ENCODE peak calls at places on chromosomes 4 and X, in eight cellular contexts. I, Z, N, S, W, V, F and G are unnamed samples.

GRCh38 chr4:105946771-105947170 is 51.5 kb downstream of the NPNT start:
- DNase-seq in I (no peak), Z (no peak), N (no peak), S (no peak), W (no peak), V (no peak), F (no peak), G (no peak)

GRCh38 chr4:156118821-156119220 is 165.2 kb upstream of the CTSO start:
- DNase-seq in I (no peak), Z (no peak), N (no peak), S (no peak), W (no peak), V (no peak), F (no peak), G (no peak)

GRCh38 chr4:31237242-31237641 is 517.1 kb downstream of the PCDH7 start:
- DNase-seq in I (no peak), Z (no peak), N (no peak), S (no peak), W (no peak), V (no peak), F (no peak), G (no peak)

GRCh38 chrX:24113161-24113560 is 36.4 kb upstream of the ZFX start:
- DNase-seq in I (no peak), Z (no peak), N (no peak), S (no peak), W (no peak), V (no peak), F (no peak), G (no peak)

GRCh38 chrX:134622813-134623185 is 35.5 kb downstream of the PLAC1 start:
- DNase-seq in I (no peak), Z (no peak), N (no peak), S (no peak), W (no peak), V (no peak), F (no peak), G (peak; percentile 53)

GRCh38 chr4:6495296-6495590 is 22.8 kb upstream of the PPP2R2C start:
- DNase-seq in I (no peak), Z (no peak), N (no peak), S (no peak), W (no peak), V (no peak), F (no peak), G (no peak)

GRCh38 chr4:112321768-112322684 is 24.9 kb downstream of the ALPK1 start:
- DNase-seq in I (peak; percentile 73), Z (peak; percentile 76), N (peak; percentile 68), S (peak; percentile 54), W (peak; percentile 71), V (peak; percentile 64), F (peak; percentile 57), G (peak; percentile 64)

GRCh38 chrX:68978211-68978780 is 149.5 kb downstream of the EFNB1 start:
- DNase-seq in I (no peak), Z (peak; percentile 34), N (no peak), S (no peak), W (no peak), V (no peak), F (no peak), G (no peak)

GRCh38 chr4:75016472-75016871 is 83.6 kb downstream of the PARM1 start:
- DNase-seq in I (no peak), Z (no peak), N (no peak), S (no peak), W (no peak), V (no peak), F (no peak), G (no peak)

GRCh38 chrX:153477039-153477438 is 6.7 kb upstream of the HAUS7 start:
- DNase-seq in I (no peak), Z (no peak), N (no peak), S (no peak), W (no peak), V (no peak), F (no peak), G (no peak)

GRCh38 chrX:13373027-13373806 is 53.4 kb upstream of the ATXN3L start:
- DNase-seq in I (no peak), Z (no peak), N (no peak), S (no peak), W (no peak), V (no peak), F (no peak), G (no peak)

GRCh38 chr4:27016551-27016950 is 155.9 kb downstream of the STIM2 start:
- DNase-seq in I (no peak), Z (no peak), N (no peak), S (no peak), W (no peak), V (no peak), F (no peak), G (no peak)

GRCh38 chrX:31227250-31227649 is 155.4 kb upstream of the FTHL17 start:
- DNase-seq in I (no peak), Z (no peak), N (no peak), S (no peak), W (no peak), V (no peak), F (no peak), G (no peak)

GRCh38 chr4:2570551-2571222 is 34.2 kb downstream of the FAM193A start:
- DNase-seq in I (no peak), Z (peak; percentile 22), N (peak; percentile 63), S (no peak), W (peak; percentile 52), V (no peak), F (peak; percentile 64), G (no peak)

GRCh38 chrX:38192007-38192625 is 28.6 kb downstream of the SRPX start:
- DNase-seq in I (peak; percentile 12), Z (peak; percentile 26), N (no peak), S (no peak), W (no peak), V (no peak), F (no peak), G (no peak)

DNA sequence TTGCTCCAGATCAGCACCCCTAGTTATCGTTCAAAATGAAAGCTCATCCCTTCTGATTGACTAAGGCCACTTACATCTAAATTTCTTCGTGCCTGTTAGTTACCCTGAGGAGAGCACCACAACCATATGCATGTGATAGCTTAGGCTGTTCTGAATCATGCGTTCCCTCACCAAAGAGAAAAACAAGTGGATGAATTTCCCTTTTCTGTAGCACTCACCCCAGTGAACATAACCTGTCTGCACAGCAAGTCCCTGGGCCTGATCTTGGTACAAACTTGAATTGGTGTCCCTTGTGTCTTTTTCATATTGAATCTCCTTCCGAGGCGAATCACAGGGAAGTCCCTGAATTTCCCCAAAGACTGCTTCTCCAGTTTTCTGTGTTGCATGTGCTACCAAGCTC is 100.5 kb downstream of the KLHL8 start:
- DNase-seq in I (no peak), Z (no peak), N (no peak), S (no peak), W (no peak), V (no peak), F (no peak), G (no peak)
- H3K27ac ChIP-seq in I (peak overlapping the region; percentile 68), Z (peak overlapping the region; percentile 47), N (peak overlapping the region; percentile 87), S (no peak overlapping the region), W (no peak overlapping the region), V (no peak overlapping the region), F (no peak overlapping the region), G (no peak overlapping the region)

GRCh38 chr4:40587351-40587750 is 42.3 kb downstream of the RBM47 start:
- DNase-seq in I (no peak), Z (no peak), N (no peak), S (no peak), W (no peak), V (no peak), F (no peak), G (no peak)

GRCh38 chr4:40585201-40585789 is 44.4 kb downstream of the RBM47 start:
- DNase-seq in I (no peak), Z (no peak), N (no peak), S (no peak), W (no peak), V (no peak), F (no peak), G (no peak)

GRCh38 chr4:40586034-40586433 is 43.6 kb downstream of the RBM47 start:
- DNase-seq in I (no peak), Z (no peak), N (no peak), S (no peak), W (no peak), V (no peak), F (no peak), G (no peak)

GRCh38 chr4:40587826-40588225 is 41.8 kb downstream of the RBM47 start:
- DNase-seq in I (no peak), Z (peak; percentile 37), N (no peak), S (no peak), W (no peak), V (no peak), F (no peak), G (no peak)

DNA sequence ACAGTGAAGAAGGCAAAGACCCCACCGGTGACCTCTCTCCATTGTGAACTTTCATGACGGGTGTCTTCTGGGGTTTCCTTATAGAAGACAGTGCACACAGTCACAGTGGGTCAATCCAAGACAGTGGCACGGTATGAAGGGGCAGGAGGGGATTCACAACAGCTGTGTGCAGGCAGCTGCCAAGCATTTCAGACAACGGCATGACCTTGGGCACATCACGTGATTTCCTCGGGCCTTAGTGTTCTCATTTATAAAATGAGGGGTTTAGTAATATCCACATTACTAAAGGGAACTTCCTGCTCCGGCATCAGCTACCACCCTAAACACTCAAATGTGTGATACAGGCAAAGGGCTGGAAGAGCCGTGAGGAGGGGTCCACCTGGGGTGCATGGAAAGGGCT is 42.9 kb downstream of the RBM47 start:
- DNase-seq in I (no peak), Z (peak; percentile 44), N (no peak), S (no peak), W (no peak), V (no peak), F (no peak), G (peak; percentile 28)
- H3K4me1 ChIP-seq in I (no peaks in the 10 kb centered on the region), Z (no peaks in the 10 kb centered on the region), N (no peaks in the 10 kb centered on the region), S (no peaks in the 10 kb centered on the region), W (no peaks in the 10 kb centered on the region), V (no peaks in the 10 kb centered on the region), F (no peaks in the 10 kb centered on the region), G (no peaks in the 10 kb centered on the region)

GRCh38 chr4:1036976-1037810 is 25.8 kb downstream of the FGFRL1 start:
- DNase-seq in I (no peak), Z (no peak), N (no peak), S (no peak), W (no peak), V (no peak), F (no peak), G (no peak)

GRCh38 chr4:1035510-1035909 is 24.1 kb downstream of the FGFRL1 start:
- DNase-seq in I (peak; percentile 38), Z (peak; percentile 45), N (no peak), S (peak; percentile 51), W (no peak), V (no peak), F (no peak), G (peak; percentile 78)

GRCh38 chr4:1038948-1039492 is 27.6 kb downstream of the FGFRL1 start:
- DNase-seq in I (no peak), Z (no peak), N (no peak), S (no peak), W (no peak), V (no peak), F (no peak), G (no peak)

GRCh38 chr4:1033840-1034551 is 22.6 kb downstream of the FGFRL1 start:
- DNase-seq in I (no peak), Z (no peak), N (no peak), S (peak; percentile 40), W (no peak), V (no peak), F (no peak), G (peak; percentile 43)

GRCh38 chr4:1036095-1036494 is 24.7 kb downstream of the FGFRL1 start:
- DNase-seq in I (no peak), Z (no peak), N (no peak), S (no peak), W (no peak), V (no peak), F (no peak), G (no peak)
- H3K27ac ChIP-seq in I (no peak overlapping the region), Z (no peak overlapping the region), N (no peak overlapping the region), S (no peak overlapping the region), W (no peak overlapping the region), V (no peak overlapping the region), F (no peak overlapping the region), G (no peak overlapping the region)

GRCh38 chr4:7967063-7967440 is 27.4 kb upstream of the AFAP1 start:
- DNase-seq in I (no peak), Z (no peak), N (peak; percentile 40), S (no peak), W (no peak), V (no peak), F (no peak), G (no peak)
- H3K4me1 ChIP-seq in I (peaks cover 40% of the 10 kb centered on the region), Z (peaks cover 22% of the 10 kb centered on the region), N (peaks cover 44% of the 10 kb centered on the region), S (peaks cover 15% of the 10 kb centered on the region), W (peaks cover 34% of the 10 kb centered on the region), V (peaks cover 17% of the 10 kb centered on the region), F (peaks cover 62% of the 10 kb centered on the region), G (peaks cover 37% of the 10 kb centered on the region)